ENCODE peak calls at places on chromosomes 16 and 17, in ten cellular contexts. N is AG10803; W is breast epithelium; F is SJSA1; X is T-helper 17 cell; V is effector CD4-positive, alpha-beta T cell; U is fibroblast of lung; A is A549; R is right atrium auricular region; S is RWPE1. M is an unnamed sample.

GRCh38 chr16:10618710-10619209 is 38.4 kb upstream of the EMP2 start:
- DNase-seq in R (no peak), A (no peak), N (no peak), U (no peak), W (peak; percentile 43), S (no peak), V (no peak), X (no peak), F (no peak), M (no peak)

GRCh38 chr16:80029381-80029630 is 428.8 kb upstream of the MAF start:
- DNase-seq in W (no peak), A (no peak), U (no peak), X (no peak), S (no peak), N (no peak), V (no peak), R (no peak), F (no peak), M (no peak)

GRCh38 chr17:17784599-17785264 is 52.1 kb downstream of the SREBF1 start:
- DNase-seq in N (no peak), A (peak; percentile 71), S (no peak), W (no peak), V (no peak), F (no peak), X (no peak), R (no peak), U (no peak), M (no peak)

GRCh38 chr16:88130681-88131080 is 179.4 kb downstream of the BANP start:
- DNase-seq in R (no peak), V (no peak), X (no peak), N (no peak), W (no peak), A (no peak), S (no peak), U (no peak), F (no peak), M (no peak)

GRCh38 chr17:76659928-76660614 is 16.5 kb upstream of the ST6GALNAC1 start:
- DNase-seq in N (no peak), W (no peak), X (no peak), R (no peak), F (no peak), A (peak; percentile 59), V (no peak), S (peak; percentile 15), U (peak; percentile 16), M (no peak)

GRCh38 chr16:3348547-3349167 is 7.0 kb upstream of the OR2C1 start:
- DNase-seq in R (no peak), S (no peak), U (no peak), F (no peak), N (no peak), A (no peak), W (no peak), X (no peak), V (no peak), M (no peak)

GRCh38 chr17:22694362-22695227 is 1002.3 kb downstream of the KCNJ18 start:
- DNase-seq in S (no peak), V (no peak), F (no peak), W (no peak), N (no peak), R (no peak), U (no peak), X (no peak), A (peak; percentile 29), M (no peak)

GRCh38 chr16:30434852-30435251 is 5.0 kb upstream of the DCTPP1 start:
- DNase-seq in A (no peak), F (no peak), N (no peak), X (no peak), W (no peak), S (no peak), V (no peak), U (no peak), R (no peak), M (no peak)

GRCh38 chr17:67557052-67557845 is 160.5 kb upstream of the NOL11 start:
- DNase-seq in A (no peak), W (no peak), R (no peak), U (no peak), X (no peak), S (no peak), V (no peak), N (no peak), F (no peak), M (no peak)

GRCh38 chr16:54632322-54632721 is 298.3 kb upstream of the IRX5 start:
- DNase-seq in F (no peak), N (no peak), U (no peak), S (no peak), W (no peak), X (no peak), R (no peak), V (no peak), A (no peak), M (no peak)

GRCh38 chr17:18988546-18989173 is 15.9 kb downstream of the FAM83G start:
- DNase-seq in W (no peak), R (no peak), S (no peak), X (no peak), N (no peak), U (no peak), F (no peak), A (peak; percentile 42), V (no peak), M (no peak)

GRCh38 chr17:34382586-34383224 is 19.7 kb upstream of the CCL1 start:
- DNase-seq in S (no peak), A (no peak), V (no peak), X (no peak), N (no peak), R (no peak), F (peak; percentile 46), U (no peak), W (no peak), M (no peak)

GRCh38 chr17:3695129-3695722 is 729 bp downstream of the P2RX5 start:
- DNase-seq in V (no peak), W (no peak), S (no peak), U (no peak), X (no peak), A (no peak), N (no peak), R (no peak), F (no peak), M (peak; percentile 78)

GRCh38 chr16:67979955-67980678 is at the start of gene DPEP3:
- DNase-seq in F (no peak), U (no peak), R (no peak), X (no peak), N (no peak), S (no peak), V (no peak), W (no peak), A (no peak), M (no peak)

GRCh38 chr16:1991588-1992474 is 2.1 kb downstream of the SYNGR3 start:
- DNase-seq in U (peak; percentile 90), R (peak; percentile 90), N (peak; percentile 77), F (peak; percentile 93), A (peak; percentile 92), V (peak; percentile 97), S (peak; percentile 90), X (peak; percentile 97), W (peak; percentile 87), M (peak; percentile 98)

GRCh38 chr17:17849863-17850373 is 13.1 kb upstream of the SREBF1 start:
- DNase-seq in A (peak; percentile 44), V (peak; percentile 49), R (peak; percentile 73), W (no peak), U (peak; percentile 57), S (no peak), F (no peak), X (peak; percentile 44), N (peak; percentile 37), M (no peak)

GRCh38 chr16:24070851-24071250 is 185.3 kb upstream of the CACNG3 start:
- DNase-seq in R (peak; percentile 28), V (no peak), F (peak; percentile 45), N (peak; percentile 3), S (peak; percentile 45), A (peak; percentile 51), W (no peak), U (peak; percentile 21), X (peak; percentile 12), M (no peak)

GRCh38 chr16:15524966-15525365 is 90.6 kb downstream of the BMERB1 start:
- DNase-seq in A (no peak), V (no peak), N (no peak), U (no peak), R (no peak), W (no peak), F (no peak), S (no peak), X (no peak), M (no peak)

GRCh38 chr16:84940670-84941551 is 70.4 kb downstream of the ZDHHC7 start:
- DNase-seq in R (no peak), S (no peak), W (no peak), U (peak; percentile 49), X (no peak), F (no peak), V (no peak), A (no peak), N (peak; percentile 79), M (no peak)

GRCh38 chr16:66028505-66029216 is 337.8 kb upstream of the CDH5 start:
- DNase-seq in U (peak; percentile 80), A (no peak), R (peak; percentile 66), W (no peak), F (peak; percentile 66), S (no peak), X (no peak), V (no peak), N (peak; percentile 97), M (no peak)

GRCh38 chr17:79255926-79256325 is 181.3 kb downstream of the ENGASE start:
- DNase-seq in F (no peak), S (no peak), V (no peak), N (no peak), A (no peak), R (no peak), U (no peak), X (no peak), W (no peak), M (no peak)

GRCh38 chr17:9124554-9124935 is 103.2 kb downstream of the NTN1 start:
- DNase-seq in W (no peak), X (no peak), A (no peak), S (no peak), U (no peak), F (no peak), R (no peak), N (no peak), V (no peak), M (no peak)

GRCh38 chr17:51035436-51035835 is 85.2 kb downstream of the SPAG9 start:
- DNase-seq in X (no peak), R (no peak), W (no peak), S (no peak), U (peak; percentile 31), N (peak; percentile 96), A (no peak), F (no peak), V (no peak), M (no peak)

GRCh38 chr17:81396722-81397313 is 1.6 kb downstream of the BAHCC1 start:
- DNase-seq in F (peak; percentile 75), U (peak; percentile 53), W (no peak), S (no peak), N (peak; percentile 28), R (no peak), X (no peak), A (peak; percentile 83), V (peak; percentile 23), M (no peak)

GRCh38 chr17:42784811-42785592 is 4.6 kb downstream of the WNK4 start:
- DNase-seq in X (no peak), F (no peak), R (no peak), V (no peak), U (no peak), N (no peak), S (no peak), A (no peak), W (no peak), M (no peak)

GRCh38 chr17:17105976-17106375 is 63.7 kb downstream of the MPRIP start:
- DNase-seq in V (no peak), W (no peak), A (no peak), N (no peak), X (no peak), R (no peak), U (no peak), S (no peak), F (no peak), M (no peak)

GRCh38 chr17:70159980-70160379 is 9.4 kb upstream of the KCNJ2 start:
- DNase-seq in W (no peak), V (no peak), R (no peak), A (no peak), U (no peak), S (no peak), N (no peak), X (no peak), F (no peak), M (no peak)

GRCh38 chr16:1940273-1941161 is 2.5 kb downstream of the MSRB1 start:
- DNase-seq in N (no peak), R (no peak), S (no peak), W (no peak), V (no peak), F (no peak), U (no peak), A (no peak), X (no peak), M (peak; percentile 64)